ENCODE peak calls at places on chromosomes 4 and X, in four cellular contexts. R is GM12891, Q is tibial nerve, S is HCT116. W is an unnamed sample.

GRCh38 chrX:9433596-9433995 is 31.3 kb upstream of the TBL1X start:
- DNase-seq in S (no peak), Q (no peak), R (no peak), W (no peak)

GRCh38 chr4:146098397-146098796 is 77.1 kb upstream of the LSM6 start:
- DNase-seq in R (no peak), S (no peak), Q (no peak), W (no peak)

GRCh38 chrX:81120936-81121351 is 80.8 kb downstream of the HMGN5 start:
- DNase-seq in R (no peak), Q (peak), S (no peak), W (peak)

GRCh38 chr4:96879527-96879926 is 1039.6 kb downstream of the PDHA2 start:
- DNase-seq in S (no peak), Q (no peak), R (no peak), W (no peak)

GRCh38 chr4:19844436-19844835 is 407.3 kb upstream of the SLIT2 start:
- DNase-seq in R (no peak), S (no peak), Q (no peak), W (no peak)

GRCh38 chr4:108543359-108543968 is 76.9 kb upstream of the RPL34 start:
- DNase-seq in S (no peak), R (no peak), Q (no peak), W (no peak)

GRCh38 chr4:7815562-7815961 is 124.1 kb downstream of the AFAP1 start:
- DNase-seq in Q (no peak), R (no peak), S (no peak), W (no peak)

GRCh38 chr4:14749910-14750309 is 252.4 kb upstream of the CPEB2 start:
- DNase-seq in Q (no peak), S (no peak), R (no peak), W (peak)

GRCh38 chr4:91746551-91746950 is 557.2 kb upstream of the GRID2 start:
- DNase-seq in Q (no peak), S (no peak), R (no peak), W (no peak)

GRCh38 chr4:180799798-180800197 is 1443.4 kb upstream of the TENM3 start:
- DNase-seq in S (no peak), R (no peak), Q (no peak), W (no peak)

GRCh38 chrX:40867352-40867751 is 132.0 kb upstream of the MED14 start:
- DNase-seq in S (peak), R (no peak), Q (no peak), W (no peak)

GRCh38 chr4:123478859-123479345 is 82.3 kb downstream of the SPRY1 start:
- DNase-seq in R (no peak), S (peak), Q (no peak), W (no peak)

GRCh38 chrX:13131511-13132137 is 87.2 kb upstream of the FAM9C start:
- DNase-seq in Q (no peak), S (no peak), R (no peak), W (no peak)

GRCh38 chr4:140255467-140255866 is 101.5 kb upstream of the MAML3 start:
- DNase-seq in Q (no peak), R (no peak), S (no peak), W (no peak)

GRCh38 chrX:118631586-118631985 is 95.8 kb upstream of the IL13RA1 start:
- DNase-seq in Q (no peak), R (no peak), S (no peak), W (no peak)

GRCh38 chr4:8293131-8293975 is 23.8 kb downstream of the HTRA3 start:
- DNase-seq in R (no peak), S (no peak), Q (no peak), W (no peak)

GRCh38 chr4:62003695-62004094 is 803.6 kb downstream of the ADGRL3 start:
- DNase-seq in S (no peak), R (no peak), Q (no peak), W (no peak)

GRCh38 chr4:76024007-76024406 is 710 bp upstream of the CXCL10 start:
- DNase-seq in S (no peak), R (no peak), Q (no peak), W (no peak)

GRCh38 chr4:69781458-69782418 is 21.3 kb upstream of the SULT1B1 start:
- DNase-seq in Q (no peak), S (no peak), R (no peak), W (no peak)

GRCh38 chr4:106618920-106619319 is 250.3 kb upstream of the GIMD1 start:
- DNase-seq in R (no peak), S (no peak), Q (no peak), W (no peak)

GRCh38 chr4:108559067-108559793 is 61.1 kb upstream of the RPL34 start:
- DNase-seq in Q (no peak), S (no peak), R (no peak), W (no peak)

GRCh38 chr4:25863906-25864418 is 1.2 kb upstream of the SEL1L3 start:
- DNase-seq in R (no peak), Q (no peak), S (no peak), W (no peak)

GRCh38 chrX:42597481-42597880 is 180.5 kb downstream of the PPP1R2C start:
- DNase-seq in S (no peak), Q (no peak), R (no peak), W (no peak)

GRCh38 chrX:3522016-3522690 is 175.7 kb upstream of the MXRA5 start:
- DNase-seq in Q (no peak), R (no peak), S (no peak), W (no peak)

GRCh38 chrX:110432831-110433230 is 74.2 kb downstream of the RTL9 start:
- DNase-seq in R (no peak), Q (no peak), S (no peak), W (no peak)

GRCh38 chr4:77636902-77637301 is 31.3 kb downstream of the CXCL13 start:
- DNase-seq in Q (no peak), S (peak), R (no peak), W (peak)

DNA sequence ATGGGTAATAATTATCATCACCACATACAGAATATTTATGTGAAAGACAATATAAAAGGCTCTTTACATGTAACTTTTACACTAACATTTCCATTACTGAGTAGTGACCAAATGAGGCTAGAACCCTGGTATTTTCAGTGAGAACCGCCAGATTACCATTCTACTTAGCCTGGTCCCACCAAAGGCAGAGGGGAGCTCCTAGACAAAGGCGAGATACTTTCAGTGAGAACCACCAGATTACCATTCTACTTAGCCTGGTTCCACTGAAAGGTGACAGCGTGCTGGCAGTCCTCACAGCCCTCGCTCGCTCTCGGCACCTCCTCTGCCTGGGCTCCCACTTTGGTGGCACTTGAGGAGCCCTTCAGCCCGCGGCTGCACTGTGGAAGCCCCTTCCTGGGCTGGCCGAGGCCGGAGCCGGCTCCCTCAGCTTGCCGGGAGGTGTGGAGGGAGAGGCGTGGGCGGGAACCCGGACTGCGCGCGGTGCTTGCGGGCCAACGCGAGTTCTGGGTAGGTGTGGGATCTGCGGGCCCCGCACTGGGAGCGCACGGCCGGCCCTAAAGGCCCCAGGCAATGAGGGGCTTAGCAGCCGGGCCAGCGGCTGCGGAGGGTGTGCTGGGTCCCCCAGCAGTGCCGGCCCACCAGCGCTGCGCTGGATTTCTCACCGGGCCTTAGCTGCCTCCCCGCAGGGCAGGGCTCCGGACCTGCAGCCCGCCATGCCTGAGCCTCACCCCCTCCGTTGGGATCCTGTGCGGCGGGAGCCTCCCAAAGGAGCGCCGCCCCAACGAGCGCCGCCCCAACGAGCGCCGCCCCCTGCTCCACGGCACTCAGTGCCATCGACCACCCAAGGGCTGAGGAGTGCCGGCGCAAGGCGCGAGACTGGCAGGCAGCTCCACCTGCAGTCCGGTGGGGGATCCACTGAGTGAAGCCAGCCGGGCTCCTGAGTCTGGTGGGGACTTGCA is 1276.1 kb downstream of the PCDH7 start:
- DNase-seq in S (no peak), Q (no peak), R (no peak), W (no peak)
- TF ChIP-seq POLR2A in S (no peak), Q (no peak), R (no peak), W (no peak)

GRCh38 chrX:71111141-71111843 is at the start of gene IL2RG:
- DNase-seq in S (no peak), Q (no peak), R (no peak), W (peak)
- TF ChIP-seq POLR2A in S (no peak), Q (no peak), R (peak), W (peak)

GRCh38 chr4:185535818-185536729 is 767 bp upstream of the PDLIM3 start:
- DNase-seq in R (no peak), Q (no peak), S (no peak), W (no peak)
- TF ChIP-seq POLR2A in R (no peak), Q (no peak), S (no peak), W (no peak)

GRCh38 chrX:47193475-47194241 is at the start of gene UBA1:
- DNase-seq in Q (peak), S (peak), R (peak), W (peak)
- TF ChIP-seq POLR2A in Q (peak), S (peak), R (peak), W (peak)

DNA sequence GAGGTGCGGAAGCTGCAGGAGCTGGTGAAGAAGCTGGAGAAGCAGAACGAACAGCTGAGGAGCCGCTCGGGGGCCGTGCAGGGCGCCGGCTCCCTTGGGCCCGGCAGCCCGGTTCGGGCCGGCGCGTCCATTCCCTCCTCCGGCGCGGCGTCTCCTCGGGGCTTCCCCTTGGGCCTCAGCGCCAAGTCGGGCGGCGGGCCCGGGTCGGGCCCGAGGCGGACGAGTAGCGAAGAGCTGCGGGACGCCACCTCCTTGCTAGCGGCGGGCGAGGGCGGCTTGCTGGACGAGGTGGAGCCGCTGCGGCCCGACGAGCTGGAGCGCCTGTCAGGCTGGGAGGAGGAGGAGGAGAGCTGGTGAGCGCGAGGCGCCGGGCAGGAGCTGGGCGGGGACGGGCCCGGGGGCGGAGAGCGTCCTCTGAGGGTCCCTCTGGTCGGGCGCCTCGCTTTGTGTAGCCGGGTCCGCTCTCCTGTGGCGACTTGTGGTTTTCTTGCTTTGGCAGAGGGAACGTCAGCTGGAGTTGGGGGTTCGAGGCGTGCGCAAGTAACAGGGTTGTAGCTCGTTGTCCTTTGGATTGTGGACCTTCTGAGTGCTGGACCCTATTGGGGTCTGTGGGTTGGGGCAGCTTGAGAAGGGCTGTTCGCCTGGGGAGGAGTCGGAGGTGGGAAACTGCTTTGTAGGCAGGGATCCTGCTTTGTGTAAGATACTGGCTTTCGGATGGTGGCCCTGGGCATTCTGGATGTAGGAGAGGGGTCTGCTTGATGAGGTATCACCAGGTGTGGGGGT is 638 bp downstream of the SLAIN2 start:
- DNase-seq in Q (peak), R (peak), S (no peak), W (peak)
- TF ChIP-seq POLR2A in Q (no peak), R (no peak), S (no peak), W (no peak)

DNA sequence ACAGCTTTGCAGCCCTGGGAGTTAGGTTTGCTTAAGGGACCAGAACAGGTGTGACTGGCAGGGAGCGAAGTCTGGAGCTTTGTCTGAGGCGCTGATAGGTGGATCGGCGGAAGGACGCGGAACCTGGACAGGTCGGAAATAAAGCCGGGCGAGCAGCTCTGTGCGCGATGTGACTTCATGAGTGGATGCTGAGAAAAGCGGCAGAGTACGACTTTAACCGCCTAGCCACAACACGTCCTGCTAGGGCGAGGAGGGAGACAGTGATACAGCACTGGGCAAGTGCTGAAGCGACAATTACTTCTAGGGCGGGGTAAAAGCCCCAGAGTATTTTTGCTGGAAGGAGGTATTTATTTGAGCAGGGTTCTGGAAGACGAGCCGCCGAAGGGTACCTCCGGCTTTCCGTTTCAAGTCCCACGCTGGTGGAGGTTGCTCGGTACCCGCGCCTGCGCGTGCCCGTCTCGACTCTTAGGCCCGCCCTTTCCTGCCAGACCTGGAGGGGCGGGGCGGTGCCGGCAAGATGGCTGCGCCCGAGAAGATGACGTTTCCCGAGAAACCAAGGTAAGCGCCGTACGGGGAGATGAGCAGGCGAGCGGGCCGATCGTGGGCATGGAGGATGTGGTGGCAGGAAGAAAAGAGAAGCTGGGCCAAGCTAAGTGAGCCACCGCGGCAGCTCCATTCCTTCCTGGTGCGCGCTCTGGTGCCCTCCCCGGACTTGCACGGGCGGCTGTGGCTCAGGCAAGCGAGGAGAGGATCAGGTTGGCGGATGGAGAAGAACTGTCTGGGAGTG is at the start of gene ZRSR2:
- DNase-seq in Q (peak), R (peak), S (peak), W (peak)
- TF ChIP-seq POLR2A in Q (peak), R (peak), S (peak), W (peak)

DNA sequence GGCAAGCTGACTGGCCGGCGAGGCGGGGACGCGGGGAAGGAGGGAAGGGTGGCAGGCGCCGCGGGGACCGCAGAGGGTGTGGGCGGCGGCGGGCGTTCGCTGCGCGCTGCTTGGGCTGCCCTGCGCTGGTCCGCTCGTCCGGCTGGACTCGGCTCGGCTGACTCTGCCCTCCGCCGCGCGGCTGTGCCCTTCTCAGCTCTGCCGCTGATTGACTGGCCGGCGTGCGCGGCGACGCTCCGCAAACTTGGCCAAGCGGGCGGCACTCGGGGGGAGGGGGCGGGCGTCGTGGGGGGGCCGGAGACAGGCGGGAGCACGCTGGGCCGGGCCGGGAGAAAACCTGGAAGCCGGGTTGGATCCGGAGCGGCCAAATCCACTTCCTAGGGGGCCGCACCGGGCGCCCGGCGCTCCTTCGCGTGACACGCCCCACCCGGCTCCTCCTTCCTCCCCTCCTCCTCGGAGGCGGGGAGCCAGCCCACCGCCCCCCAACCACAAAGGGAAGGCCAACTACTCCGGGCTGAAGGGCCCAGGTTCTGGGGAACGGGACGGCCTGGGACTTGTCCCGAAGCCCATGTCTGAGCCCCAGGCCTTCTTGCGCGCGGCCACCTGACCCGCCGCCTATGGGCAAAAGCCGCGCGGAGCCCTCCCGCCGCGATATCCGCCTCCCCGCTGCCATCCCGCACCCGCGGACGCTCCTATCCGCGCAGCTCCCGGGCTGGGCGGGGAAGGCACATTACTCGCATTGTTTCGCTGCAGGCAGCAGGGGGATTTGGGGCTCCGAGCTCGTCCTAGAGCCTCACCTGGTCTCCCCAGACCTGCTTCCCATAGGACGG is at the start of gene GPC4:
- DNase-seq in Q (peak), S (peak), R (peak), W (no peak)
- TF ChIP-seq POLR2A in Q (no peak), S (no peak), R (no peak), W (no peak)